ENCODE peak calls at places on chromosomes 4 and X, in ten cellular contexts. N, T, Z, O, Q, A, I, M, C and W are unnamed samples.

GRCh38 chr4:22129454-22130075 is 181.0 kb upstream of the KCNIP4 start:
- ATAC-seq in I (no peak), A (peak), M (no peak), Z (peak), T (no peak), C (no peak), O (peak), N (no peak), Q (no peak), W (no peak)

GRCh38 chr4:153215976-153216375 is 11.7 kb downstream of the TRIM2 start:
- ATAC-seq in Q (no peak), N (no peak), O (peak), C (no peak), T (no peak), M (no peak), Z (no peak), I (no peak), A (no peak), W (no peak)

GRCh38 chr4:63123441-63123840 is 1285.8 kb downstream of the TECRL start:
- ATAC-seq in M (no peak), C (no peak), Q (no peak), I (no peak), O (no peak), A (no peak), T (no peak), N (no peak), Z (no peak), W (no peak)

GRCh38 chr4:100462206-100462605 is 55.6 kb downstream of the EMCN start:
- ATAC-seq in O (no peak), M (no peak), A (no peak), Q (no peak), T (no peak), N (no peak), C (no peak), I (no peak), Z (no peak), W (peak)

GRCh38 chrX:137033774-137034507 is at the start of gene GPR101:
- ATAC-seq in O (no peak), Z (no peak), Q (peak), I (peak), A (peak), N (no peak), C (no peak), M (no peak), T (peak), W (no peak)

GRCh38 chr4:150256841-150257273 is 178.6 kb downstream of the DCLK2 start:
- ATAC-seq in O (no peak), N (no peak), M (no peak), A (no peak), C (no peak), I (no peak), Z (no peak), T (no peak), Q (no peak), W (peak)

GRCh38 chrX:42739258-42739657 is 38.7 kb downstream of the PPP1R2C start:
- ATAC-seq in A (no peak), I (no peak), T (no peak), C (no peak), O (no peak), Q (peak), Z (no peak), M (no peak), N (no peak), W (no peak)

GRCh38 chrX:18961686-18962085 is 22.2 kb downstream of the PHKA2 start:
- ATAC-seq in T (no peak), I (no peak), A (no peak), Z (peak), M (no peak), C (no peak), N (no peak), Q (no peak), O (peak), W (no peak)

GRCh38 chr4:42637861-42638260 is 19.0 kb downstream of the ATP8A1 start:
- ATAC-seq in M (no peak), I (no peak), N (no peak), C (no peak), A (no peak), Q (no peak), T (no peak), O (no peak), Z (no peak), W (no peak)

GRCh38 chr4:78610546-78611214 is 59.1 kb downstream of the ANXA3 start:
- ATAC-seq in T (no peak), Q (peak), N (no peak), C (no peak), Z (no peak), M (no peak), O (no peak), I (peak), A (no peak), W (no peak)

GRCh38 chr4:3059090-3059428 is 15.3 kb downstream of the HTT-AS start:
- ATAC-seq in O (no peak), A (no peak), Q (no peak), Z (peak), C (no peak), T (no peak), N (no peak), I (no peak), M (no peak), W (no peak)

GRCh38 chr4:7167706-7168105 is 24.6 kb upstream of the SORCS2 start:
- ATAC-seq in I (no peak), N (no peak), O (no peak), M (no peak), C (no peak), Z (no peak), Q (no peak), T (no peak), A (peak), W (no peak)

GRCh38 chr4:109574931-109575804 is 15.1 kb downstream of the MCUB start:
- ATAC-seq in Z (no peak), Q (peak), O (no peak), C (no peak), I (peak), M (no peak), A (no peak), N (no peak), T (no peak), W (no peak)

GRCh38 chr4:52197351-52197750 is 146.2 kb downstream of the SPATA18 start:
- ATAC-seq in Q (no peak), Z (no peak), C (no peak), O (no peak), M (no peak), I (no peak), T (no peak), A (no peak), N (no peak), W (no peak)

GRCh38 chrX:39992300-39992699 is 105.5 kb downstream of the BCOR start:
- ATAC-seq in Z (no peak), A (no peak), M (no peak), Q (no peak), N (no peak), I (no peak), T (no peak), C (no peak), O (no peak), W (no peak)

GRCh38 chr4:170827562-170828260 is 738.0 kb upstream of the AADAT start:
- ATAC-seq in T (no peak), I (no peak), N (no peak), O (no peak), Z (no peak), M (no peak), Q (no peak), A (no peak), C (no peak), W (no peak)

GRCh38 chr4:41476310-41476709 is 61.6 kb upstream of the LIMCH1 start:
- ATAC-seq in M (no peak), N (no peak), C (no peak), A (no peak), O (no peak), I (no peak), T (no peak), Z (no peak), Q (no peak), W (no peak)